ENCODE peak calls at places on chromosomes 1 and 21, in five cellular contexts. B, R, W, O and P are unnamed samples. For H3K4me1 and H3K27me3, the result is how much of the 10 kb centered on the place peaks cover.

GRCh38 chr1:227739636-227740035 is 4.4 kb downstream of the SNAP47 start:
- DNase-seq in B (peak), R (no peak), W (no peak), O (no peak), P (no peak)

GRCh38 chr1:38783659-38784229 is 75.8 kb downstream of the RRAGC start:
- DNase-seq in R (no peak), O (peak), W (no peak), B (no peak), P (no peak)

GRCh38 chr1:23639460-23639859 is 52.1 kb upstream of the RPL11 start:
- DNase-seq in W (no peak), B (no peak), R (no peak), O (no peak), P (no peak)

GRCh38 chr1:28553229-28553930 is 495 bp downstream of the TRNAU1AP start:
- DNase-seq in R (peak), O (peak), B (no peak), W (peak), P (peak)

GRCh38 chr1:60904079-60904852 is 178.1 kb upstream of the NFIA start:
- DNase-seq in W (no peak), O (no peak), R (peak), B (no peak), P (no peak)

GRCh38 chr1:32066489-32066873 is 6.3 kb upstream of the TMEM39B start:
- DNase-seq in B (no peak), R (peak), W (peak), O (no peak), P (peak)

GRCh38 chr1:180343931-180344406 is 113.9 kb downstream of the LHX4 start:
- DNase-seq in W (peak), B (no peak), R (peak), O (peak), P (peak)

GRCh38 chr1:17591814-17592430 is 52.4 kb downstream of the ARHGEF10L start:
- DNase-seq in W (no peak), O (peak), B (no peak), R (no peak), P (no peak)

GRCh38 chr1:154198756-154199562 is 7.1 kb upstream of the TPM3 start:
- DNase-seq in W (no peak), B (no peak), R (peak), O (peak), P (peak)

GRCh38 chr1:20035114-20035513 is 34.9 kb upstream of the PLA2G5 start:
- DNase-seq in O (no peak), B (no peak), R (no peak), W (no peak), P (no peak)

GRCh38 chr1:228008391-228009115 is 1.8 kb downstream of the WNT3A start:
- DNase-seq in R (no peak), B (peak), O (no peak), W (no peak), P (no peak)

GRCh38 chr1:81548918-81549587 is 251.7 kb upstream of the ADGRL2 start:
- DNase-seq in O (no peak), B (no peak), W (no peak), R (no peak), P (no peak)

GRCh38 chr1:236063919-236064673 is 794 bp downstream of the NID1 start:
- DNase-seq in R (peak), B (peak), O (peak), W (no peak), P (peak)

GRCh38 chr1:51301152-51301843 is 29.1 kb downstream of the TTC39A start:
- DNase-seq in W (no peak), O (no peak), R (no peak), B (peak), P (no peak)

GRCh38 chr1:107358611-107359342 is 217.9 kb downstream of the NTNG1 start:
- DNase-seq in O (no peak), B (no peak), R (peak), W (no peak), P (no peak)

GRCh38 chr1:41519667-41520066 is 35.2 kb upstream of the EDN2 start:
- DNase-seq in W (no peak), O (no peak), B (no peak), R (no peak), P (no peak)

GRCh38 chr1:233295775-233296322 is 324 bp upstream of the PCNX2 start:
- DNase-seq in R (no peak), B (no peak), W (no peak), O (no peak), P (peak)

DNA sequence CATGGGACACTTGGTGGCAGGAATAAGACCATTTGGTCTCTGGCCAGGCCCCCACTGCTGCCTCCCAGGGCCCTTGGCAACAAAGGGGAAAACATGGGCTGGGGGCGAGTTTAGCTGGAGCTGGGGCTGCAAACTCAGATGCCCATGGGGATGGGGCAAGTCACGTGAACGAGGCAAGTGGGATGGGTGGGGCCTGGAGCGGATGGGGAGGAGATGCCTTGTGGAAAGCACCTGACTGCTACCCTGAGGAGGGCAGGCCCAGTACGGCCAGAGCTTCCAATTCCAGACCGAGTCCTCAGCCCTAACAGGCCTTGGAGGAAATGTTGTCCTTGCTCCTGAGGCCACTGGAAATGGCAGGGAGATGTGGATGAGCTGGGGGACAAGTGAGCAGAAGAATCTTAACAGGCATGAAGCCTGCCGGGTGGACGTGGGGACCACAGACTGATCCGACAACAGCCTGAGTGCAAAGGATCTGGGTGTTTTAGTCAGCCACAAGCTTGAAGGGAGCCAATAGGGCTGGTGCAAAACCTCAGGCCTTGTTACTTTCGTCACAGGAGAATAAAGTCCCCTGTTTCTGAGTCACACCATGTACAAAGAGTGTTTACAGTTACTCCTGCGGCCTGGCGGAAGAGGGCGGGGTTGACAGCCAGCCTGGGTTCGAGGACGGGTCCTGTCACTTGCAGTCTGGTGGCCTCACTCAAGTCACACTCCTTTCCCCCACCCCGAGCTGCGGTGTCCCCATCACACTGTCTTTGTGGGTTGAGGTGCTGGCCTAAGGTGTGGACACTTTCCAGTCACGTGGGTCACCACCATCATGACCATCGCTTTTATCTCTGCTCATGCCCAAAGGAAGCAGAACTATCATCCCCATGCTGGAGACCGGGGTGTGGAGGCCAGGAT is 19.1 kb downstream of the RUNX3 start:
- DNase-seq in B (no peak), R (no peak), W (no peak), O (peak), P (peak)
- H3K4me1 ChIP-seq in B (under half), R (under half), W (under half), O (under half), P (under half)

DNA sequence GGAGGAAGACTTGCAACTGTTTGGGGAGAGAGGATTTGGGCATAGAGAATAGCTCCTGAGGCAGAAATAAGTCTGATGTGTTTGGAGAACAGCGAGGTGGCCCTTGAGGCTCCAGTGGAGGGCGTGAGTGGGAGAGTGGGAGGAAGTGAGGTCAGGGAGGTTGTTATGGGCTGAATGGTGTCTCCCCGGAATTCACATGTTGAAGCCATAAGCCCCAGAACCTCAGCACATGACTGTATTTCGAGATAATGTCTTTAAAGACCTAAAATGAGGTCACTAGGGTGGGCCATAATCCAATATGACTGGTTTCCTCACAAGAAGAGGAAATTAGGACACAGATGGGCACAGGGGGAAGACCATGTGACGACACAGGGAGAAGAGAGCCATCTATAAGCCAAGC is 17.9 kb upstream of the APP start:
- DNase-seq in W (no peak), B (no peak), R (no peak), O (no peak), P (no peak)
- H3K27me3 ChIP-seq in W (under half), B (under half), R (under half), O (under half), P (under half)

GRCh38 chr1:40382601-40383000 is 9.1 kb downstream of the SMAP2 start:
- DNase-seq in W (no peak), O (no peak), B (no peak), R (no peak), P (no peak)

GRCh38 chr1:40382110-40382464 is 8.6 kb downstream of the SMAP2 start:
- DNase-seq in B (no peak), R (no peak), W (no peak), O (no peak), P (no peak)

GRCh38 chr1:40379785-40380452 is 6.4 kb downstream of the SMAP2 start:
- DNase-seq in O (no peak), R (peak), B (no peak), W (no peak), P (peak)

GRCh38 chr1:40380817-40381216 is 7.3 kb downstream of the SMAP2 start:
- DNase-seq in O (no peak), W (no peak), R (no peak), B (no peak), P (no peak)

GRCh38 chr1:40381268-40382109 is 8.0 kb downstream of the SMAP2 start:
- DNase-seq in W (no peak), O (no peak), R (no peak), B (no peak), P (no peak)
- H3K4me1 ChIP-seq in W (under half), O (under half), R (half or more), B (under half), P (under half)

GRCh38 chr1:4178501-4178900 is 278.4 kb upstream of the C1orf174 start:
- DNase-seq in O (no peak), R (no peak), W (no peak), B (no peak), P (no peak)
- H3K27me3 ChIP-seq in O (under half), R (under half), W (under half), B (under half), P (under half)

GRCh38 chr1:109985251-109986053 is 887 bp downstream of the AHCYL1 start:
- DNase-seq in O (no peak), R (peak), W (no peak), B (no peak), P (no peak)
- H3K4me1 ChIP-seq in O (under half), R (half or more), W (under half), B (under half), P (under half)

DNA sequence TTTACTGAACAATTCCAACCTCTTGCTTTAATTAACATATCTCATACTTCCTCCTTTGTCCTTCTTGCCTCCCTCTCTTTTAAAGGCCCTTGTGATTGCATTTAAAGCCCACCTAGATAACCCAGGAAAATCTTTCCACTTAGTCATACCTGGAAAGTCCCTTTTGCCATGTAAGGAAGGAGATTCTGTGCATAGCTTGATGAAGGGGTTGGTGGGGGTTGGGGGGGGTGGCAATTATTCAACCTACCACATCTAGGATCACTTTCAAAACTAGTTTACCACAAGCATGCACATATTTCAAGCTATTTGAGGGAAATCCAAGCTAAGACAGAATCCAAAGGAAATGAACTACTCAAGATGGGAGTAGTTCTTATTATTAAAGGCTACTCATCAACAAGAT is 249.1 kb upstream of the PTBP2 start:
- DNase-seq in O (no peak), R (no peak), W (peak), B (no peak), P (peak)
- H3K27me3 ChIP-seq in O (under half), R (under half), W (under half), B (under half), P (under half)

DNA sequence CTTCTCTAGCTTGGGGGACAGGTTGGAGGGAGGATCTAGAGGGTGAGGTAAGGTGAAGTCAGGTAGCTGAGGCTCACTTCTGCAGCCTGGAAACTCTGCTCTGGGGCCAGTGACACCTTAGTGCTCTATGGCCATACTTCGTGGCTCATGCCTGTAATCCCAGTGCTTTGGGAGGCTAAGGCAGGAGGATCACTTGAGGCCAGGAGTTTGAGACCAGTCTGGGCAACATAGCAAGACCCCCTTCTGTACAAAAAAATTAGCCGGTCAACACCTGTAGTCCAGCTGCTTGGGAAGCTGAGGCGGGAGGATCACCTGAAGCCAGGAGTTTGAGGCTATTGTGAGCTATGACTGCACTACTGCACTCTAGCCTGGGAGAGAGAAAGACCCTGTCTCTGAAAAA is 5.8 kb downstream of the LMNA start:
- DNase-seq in B (no peak), O (no peak), W (no peak), R (no peak), P (no peak)
- H3K4me1 ChIP-seq in B (under half), O (half or more), W (under half), R (half or more), P (half or more)

DNA sequence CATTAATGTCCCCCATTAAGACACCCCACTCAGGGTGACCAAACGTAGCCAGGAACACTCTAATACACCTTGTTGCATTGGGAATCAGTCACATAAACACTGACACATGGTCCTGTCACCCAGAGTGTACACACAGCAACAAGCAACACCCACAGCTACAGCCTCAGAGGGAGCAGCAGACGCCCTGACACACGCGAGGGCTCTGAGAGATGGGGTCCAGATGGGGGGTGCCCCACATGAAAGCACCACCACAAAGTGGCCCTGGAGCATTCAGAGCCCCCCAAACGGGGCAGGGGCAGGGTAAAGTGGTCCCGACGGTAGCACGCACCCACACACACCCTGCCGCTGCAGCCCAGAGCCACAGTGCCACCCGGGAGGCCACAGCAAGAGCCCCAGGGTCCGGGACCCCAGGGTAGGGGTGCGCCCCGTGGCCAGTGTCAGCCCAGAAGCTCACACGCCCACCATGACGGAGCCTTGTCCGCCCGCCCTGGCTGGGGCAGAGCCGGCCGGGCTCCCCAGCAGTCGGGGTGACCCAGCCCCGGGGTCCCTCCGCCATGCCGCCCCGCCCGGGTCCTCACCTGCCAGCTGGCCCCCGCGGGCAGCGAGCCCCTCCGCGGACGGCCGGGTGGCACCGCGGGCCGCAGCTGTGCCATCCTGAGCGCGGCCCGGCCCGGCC is 47.3 kb downstream of the RAP1GAP start:
- DNase-seq in B (no peak), R (no peak), W (no peak), O (no peak), P (no peak)
- H3K27me3 ChIP-seq in B (under half), R (under half), W (under half), O (under half), P (half or more)

DNA sequence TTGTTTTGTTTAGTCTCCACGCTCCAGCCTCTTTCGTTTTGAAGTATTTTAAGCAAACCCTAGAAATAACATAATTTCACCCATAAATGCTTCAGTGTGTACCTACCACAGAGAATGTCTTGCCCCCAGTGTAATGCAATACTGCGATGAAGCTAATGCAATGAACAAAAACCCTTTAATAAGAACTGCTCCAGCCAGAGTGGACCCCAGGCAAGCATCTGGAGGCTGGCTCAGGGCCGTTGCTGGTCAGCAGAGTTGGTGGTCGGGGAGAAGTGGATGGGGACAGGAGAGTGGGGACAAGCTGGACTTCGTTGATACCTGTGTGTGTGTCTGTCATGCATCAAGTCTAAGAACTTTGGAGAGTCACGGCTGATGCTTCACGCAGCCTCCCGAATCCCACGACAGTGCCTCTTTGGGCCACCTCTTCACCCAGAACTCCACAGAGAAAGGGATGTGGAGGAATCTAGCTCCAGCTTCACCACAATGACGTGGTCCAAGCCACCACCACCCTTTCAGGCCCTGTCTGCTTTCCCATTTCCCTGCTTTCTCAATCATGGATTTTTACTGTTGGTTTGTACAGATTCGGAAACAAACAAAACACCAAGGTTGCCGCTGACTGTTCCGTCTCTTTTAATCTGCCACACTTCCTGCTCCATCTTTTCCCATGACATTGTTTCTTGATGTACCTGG is 108.6 kb upstream of the ERRFI1 start:
- DNase-seq in O (no peak), B (no peak), W (no peak), R (no peak), P (peak)
- H3K4me1 ChIP-seq in O (under half), B (under half), W (under half), R (under half), P (under half)

DNA sequence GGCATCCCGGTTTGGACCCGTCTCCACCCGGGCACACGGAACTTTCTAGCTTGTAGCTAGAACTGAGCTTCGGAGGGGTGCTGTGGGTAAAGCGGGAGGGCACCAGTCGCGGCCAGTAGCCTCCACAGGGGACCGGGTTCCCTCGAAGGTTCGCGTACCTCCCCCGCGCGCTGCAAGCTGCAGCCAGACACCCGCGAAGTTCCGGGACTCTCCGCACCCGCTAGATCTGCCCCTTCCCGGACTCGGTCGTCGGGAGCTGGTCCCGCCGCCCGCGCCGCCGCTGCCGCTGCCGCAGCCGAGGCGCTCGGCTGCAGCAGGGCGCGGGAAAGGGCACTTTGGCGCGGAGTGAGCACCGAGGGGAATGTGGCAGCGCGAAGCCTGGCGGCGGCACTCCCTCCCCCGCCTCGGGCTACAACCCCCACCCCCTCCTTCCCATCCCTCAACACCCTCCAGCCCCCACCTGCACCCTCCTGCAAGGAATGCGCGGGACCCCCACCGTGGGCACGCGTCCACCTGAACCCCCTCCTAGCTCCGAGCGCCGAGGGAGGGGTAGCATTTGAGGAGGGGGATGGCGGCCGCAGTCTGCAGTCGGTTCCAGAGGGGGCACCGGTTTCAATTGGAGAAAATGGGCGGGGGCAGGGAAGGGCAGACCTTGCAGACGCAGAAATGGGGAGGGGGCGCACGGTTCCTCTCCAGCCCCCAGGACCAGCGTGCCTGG is 1.1 kb downstream of the CSMD2 start:
- DNase-seq in O (peak), R (peak), B (no peak), W (no peak), P (no peak)
- H3K27me3 ChIP-seq in O (half or more), R (under half), B (under half), W (under half), P (half or more)